ENCODE peak calls at places on chromosome 21, in eight cellular contexts. One of them, this sample, is unnamed.

GRCh38 chr21:25887646-25888321 is 153.0 kb downstream of the GABPA start:
- ATAC-seq in pancreas: peak; percentile 46
- ATAC-seq in T-cell: no peak
- ATAC-seq in left lobe of liver: peak; percentile 78
- ATAC-seq in activated CD8-positive, alpha-beta T cell treated with anti-CD3 and anti-CD28 coated beads for 36 hours: no peak
- ATAC-seq in heart left ventricle: no peak
- ATAC-seq in left colon: peak; percentile 87
- ATAC-seq in aorta: no peak
- ATAC-seq in this sample: no peak

GRCh38 chr21:44053567-44053966 is 41.5 kb downstream of the TRAPPC10 start:
- ATAC-seq in pancreas: no peak
- ATAC-seq in T-cell: no peak
- ATAC-seq in left lobe of liver: no peak
- ATAC-seq in activated CD8-positive, alpha-beta T cell treated with anti-CD3 and anti-CD28 coated beads for 36 hours: no peak
- ATAC-seq in heart left ventricle: no peak
- ATAC-seq in left colon: no peak
- ATAC-seq in aorta: no peak
- ATAC-seq in this sample: no peak

GRCh38 chr21:37074195-37074510 is 1.1 kb downstream of the TTC3 start:
- ATAC-seq in pancreas: no peak
- ATAC-seq in T-cell: no peak
- ATAC-seq in left lobe of liver: peak; percentile 28
- ATAC-seq in activated CD8-positive, alpha-beta T cell treated with anti-CD3 and anti-CD28 coated beads for 36 hours: no peak
- ATAC-seq in heart left ventricle: peak; percentile 2
- ATAC-seq in left colon: peak; percentile 6
- ATAC-seq in aorta: peak; percentile 2
- ATAC-seq in this sample: no peak

GRCh38 chr21:44931501-44932365 is 8.1 kb upstream of the SLX9 start:
- ATAC-seq in pancreas: no peak
- ATAC-seq in T-cell: no peak
- ATAC-seq in left lobe of liver: peak; percentile 73
- ATAC-seq in activated CD8-positive, alpha-beta T cell treated with anti-CD3 and anti-CD28 coated beads for 36 hours: no peak
- ATAC-seq in heart left ventricle: no peak
- ATAC-seq in left colon: peak; percentile 24
- ATAC-seq in aorta: no peak
- ATAC-seq in this sample: no peak

GRCh38 chr21:44881586-44881939 is 8.1 kb upstream of the PTTG1IP start:
- ATAC-seq in pancreas: no peak
- ATAC-seq in T-cell: peak; percentile 29
- ATAC-seq in left lobe of liver: no peak
- ATAC-seq in activated CD8-positive, alpha-beta T cell treated with anti-CD3 and anti-CD28 coated beads for 36 hours: peak; percentile 15
- ATAC-seq in heart left ventricle: peak; percentile 23
- ATAC-seq in left colon: peak; percentile 9
- ATAC-seq in aorta: peak; percentile 24
- ATAC-seq in this sample: peak; percentile 8

GRCh38 chr21:29055080-29055479 is 18.4 kb downstream of the CCT8 start:
- ATAC-seq in pancreas: no peak
- ATAC-seq in T-cell: no peak
- ATAC-seq in left lobe of liver: peak; percentile 12
- ATAC-seq in activated CD8-positive, alpha-beta T cell treated with anti-CD3 and anti-CD28 coated beads for 36 hours: no peak
- ATAC-seq in heart left ventricle: no peak
- ATAC-seq in left colon: no peak
- ATAC-seq in aorta: no peak
- ATAC-seq in this sample: no peak

GRCh38 chr21:33078907-33079582 is 9.1 kb downstream of the OLIG1 start:
- ATAC-seq in pancreas: peak; percentile 55
- ATAC-seq in T-cell: peak; percentile 55
- ATAC-seq in left lobe of liver: no peak
- ATAC-seq in activated CD8-positive, alpha-beta T cell treated with anti-CD3 and anti-CD28 coated beads for 36 hours: peak; percentile 96
- ATAC-seq in heart left ventricle: peak; percentile 27
- ATAC-seq in left colon: no peak
- ATAC-seq in aorta: no peak
- ATAC-seq in this sample: peak; percentile 82

GRCh38 chr21:17819878-17820232 is 699 bp upstream of the C21orf91 start:
- ATAC-seq in pancreas: peak; percentile 46
- ATAC-seq in T-cell: peak; percentile 55
- ATAC-seq in left lobe of liver: peak; percentile 60
- ATAC-seq in activated CD8-positive, alpha-beta T cell treated with anti-CD3 and anti-CD28 coated beads for 36 hours: peak; percentile 62
- ATAC-seq in heart left ventricle: peak; percentile 19
- ATAC-seq in left colon: peak; percentile 50
- ATAC-seq in aorta: peak; percentile 66
- ATAC-seq in this sample: peak; percentile 49

GRCh38 chr21:42202321-42202720 is 16.6 kb upstream of the ABCG1 start:
- ATAC-seq in pancreas: no peak
- ATAC-seq in T-cell: no peak
- ATAC-seq in left lobe of liver: no peak
- ATAC-seq in activated CD8-positive, alpha-beta T cell treated with anti-CD3 and anti-CD28 coated beads for 36 hours: no peak
- ATAC-seq in heart left ventricle: no peak
- ATAC-seq in left colon: no peak
- ATAC-seq in aorta: no peak
- ATAC-seq in this sample: no peak

GRCh38 chr21:41848533-41848932 is 30.6 kb downstream of the PRDM15 start:
- ATAC-seq in pancreas: no peak
- ATAC-seq in T-cell: no peak
- ATAC-seq in left lobe of liver: no peak
- ATAC-seq in activated CD8-positive, alpha-beta T cell treated with anti-CD3 and anti-CD28 coated beads for 36 hours: no peak
- ATAC-seq in heart left ventricle: no peak
- ATAC-seq in left colon: no peak
- ATAC-seq in aorta: no peak
- ATAC-seq in this sample: no peak

GRCh38 chr21:33360281-33360680 is 35.5 kb downstream of the IFNAR1 start:
- ATAC-seq in pancreas: no peak
- ATAC-seq in T-cell: no peak
- ATAC-seq in left lobe of liver: no peak
- ATAC-seq in activated CD8-positive, alpha-beta T cell treated with anti-CD3 and anti-CD28 coated beads for 36 hours: no peak
- ATAC-seq in heart left ventricle: peak; percentile 25
- ATAC-seq in left colon: no peak
- ATAC-seq in aorta: peak; percentile 70
- ATAC-seq in this sample: no peak

GRCh38 chr21:42659416-42660117 is 6.1 kb downstream of the PDE9A start:
- ATAC-seq in pancreas: no peak
- ATAC-seq in T-cell: no peak
- ATAC-seq in left lobe of liver: no peak
- ATAC-seq in activated CD8-positive, alpha-beta T cell treated with anti-CD3 and anti-CD28 coated beads for 36 hours: no peak
- ATAC-seq in heart left ventricle: no peak
- ATAC-seq in left colon: no peak
- ATAC-seq in aorta: no peak
- ATAC-seq in this sample: no peak

GRCh38 chr21:16262109-16262508 is 532.3 kb downstream of the USP25 start:
- ATAC-seq in pancreas: no peak
- ATAC-seq in T-cell: no peak
- ATAC-seq in left lobe of liver: no peak
- ATAC-seq in activated CD8-positive, alpha-beta T cell treated with anti-CD3 and anti-CD28 coated beads for 36 hours: no peak
- ATAC-seq in heart left ventricle: no peak
- ATAC-seq in left colon: no peak
- ATAC-seq in aorta: no peak
- ATAC-seq in this sample: no peak

GRCh38 chr21:31132574-31133242 is 94.4 kb upstream of the KRTAP19-8 start:
- ATAC-seq in pancreas: no peak
- ATAC-seq in T-cell: peak; percentile 95
- ATAC-seq in left lobe of liver: no peak
- ATAC-seq in activated CD8-positive, alpha-beta T cell treated with anti-CD3 and anti-CD28 coated beads for 36 hours: peak; percentile 77
- ATAC-seq in heart left ventricle: no peak
- ATAC-seq in left colon: no peak
- ATAC-seq in aorta: no peak
- ATAC-seq in this sample: peak; percentile 74

GRCh38 chr21:14453964-14454641 is 71.2 kb upstream of the HSPA13 start:
- ATAC-seq in pancreas: no peak
- ATAC-seq in T-cell: no peak
- ATAC-seq in left lobe of liver: no peak
- ATAC-seq in activated CD8-positive, alpha-beta T cell treated with anti-CD3 and anti-CD28 coated beads for 36 hours: peak; percentile 12
- ATAC-seq in heart left ventricle: no peak
- ATAC-seq in left colon: peak; percentile 59
- ATAC-seq in aorta: no peak
- ATAC-seq in this sample: no peak

GRCh38 chr21:45550552-45551210 is 8.4 kb upstream of the SLC19A1 start:
- ATAC-seq in pancreas: no peak
- ATAC-seq in T-cell: no peak
- ATAC-seq in left lobe of liver: no peak
- ATAC-seq in activated CD8-positive, alpha-beta T cell treated with anti-CD3 and anti-CD28 coated beads for 36 hours: peak; percentile 31
- ATAC-seq in heart left ventricle: peak; percentile 48
- ATAC-seq in left colon: no peak
- ATAC-seq in aorta: no peak
- ATAC-seq in this sample: peak; percentile 4

GRCh38 chr21:38993561-38993960 is 187.8 kb downstream of the ETS2 start:
- ATAC-seq in pancreas: no peak
- ATAC-seq in T-cell: no peak
- ATAC-seq in left lobe of liver: peak; percentile 40
- ATAC-seq in activated CD8-positive, alpha-beta T cell treated with anti-CD3 and anti-CD28 coated beads for 36 hours: no peak
- ATAC-seq in heart left ventricle: peak; percentile 53
- ATAC-seq in left colon: no peak
- ATAC-seq in aorta: peak; percentile 71
- ATAC-seq in this sample: no peak

GRCh38 chr21:39373634-39374033 is 24.7 kb upstream of the HMGN1 start:
- ATAC-seq in pancreas: no peak
- ATAC-seq in T-cell: peak; percentile 63
- ATAC-seq in left lobe of liver: peak; percentile 85
- ATAC-seq in activated CD8-positive, alpha-beta T cell treated with anti-CD3 and anti-CD28 coated beads for 36 hours: peak; percentile 39
- ATAC-seq in heart left ventricle: no peak
- ATAC-seq in left colon: peak; percentile 96
- ATAC-seq in aorta: no peak
- ATAC-seq in this sample: no peak

GRCh38 chr21:43279578-43279894 is 110.7 kb downstream of the CRYAA start:
- ATAC-seq in pancreas: no peak
- ATAC-seq in T-cell: no peak
- ATAC-seq in left lobe of liver: no peak
- ATAC-seq in activated CD8-positive, alpha-beta T cell treated with anti-CD3 and anti-CD28 coated beads for 36 hours: no peak
- ATAC-seq in heart left ventricle: no peak
- ATAC-seq in left colon: no peak
- ATAC-seq in aorta: no peak
- ATAC-seq in this sample: no peak

GRCh38 chr21:33402011-33402979 is 918 bp upstream of the IFNGR2 start:
- ATAC-seq in pancreas: peak; percentile 8
- ATAC-seq in T-cell: peak; percentile 48
- ATAC-seq in left lobe of liver: no peak
- ATAC-seq in activated CD8-positive, alpha-beta T cell treated with anti-CD3 and anti-CD28 coated beads for 36 hours: peak; percentile 10
- ATAC-seq in heart left ventricle: peak; percentile 72
- ATAC-seq in left colon: no peak
- ATAC-seq in aorta: peak; percentile 62
- ATAC-seq in this sample: no peak

GRCh38 chr21:37183749-37184148 is 83.4 kb downstream of the VPS26C start:
- ATAC-seq in pancreas: no peak
- ATAC-seq in T-cell: no peak
- ATAC-seq in left lobe of liver: no peak
- ATAC-seq in activated CD8-positive, alpha-beta T cell treated with anti-CD3 and anti-CD28 coated beads for 36 hours: peak; percentile 34
- ATAC-seq in heart left ventricle: no peak
- ATAC-seq in left colon: no peak
- ATAC-seq in aorta: no peak
- ATAC-seq in this sample: no peak

GRCh38 chr21:16605588-16605987 is 875.8 kb downstream of the USP25 start:
- ATAC-seq in pancreas: no peak
- ATAC-seq in T-cell: no peak
- ATAC-seq in left lobe of liver: peak; percentile 76
- ATAC-seq in activated CD8-positive, alpha-beta T cell treated with anti-CD3 and anti-CD28 coated beads for 36 hours: no peak
- ATAC-seq in heart left ventricle: peak; percentile 49
- ATAC-seq in left colon: no peak
- ATAC-seq in aorta: peak; percentile 56
- ATAC-seq in this sample: no peak

GRCh38 chr21:35190201-35190701 is 141.1 kb upstream of the RUNX1 start:
- ATAC-seq in pancreas: no peak
- ATAC-seq in T-cell: no peak
- ATAC-seq in left lobe of liver: no peak
- ATAC-seq in activated CD8-positive, alpha-beta T cell treated with anti-CD3 and anti-CD28 coated beads for 36 hours: peak; percentile 24
- ATAC-seq in heart left ventricle: peak; percentile 34
- ATAC-seq in left colon: no peak
- ATAC-seq in aorta: no peak
- ATAC-seq in this sample: no peak

GRCh38 chr21:35838350-35838749 is 222.0 kb downstream of the SETD4 start:
- ATAC-seq in pancreas: no peak
- ATAC-seq in T-cell: no peak
- ATAC-seq in left lobe of liver: no peak
- ATAC-seq in activated CD8-positive, alpha-beta T cell treated with anti-CD3 and anti-CD28 coated beads for 36 hours: no peak
- ATAC-seq in heart left ventricle: peak; percentile 40
- ATAC-seq in left colon: no peak
- ATAC-seq in aorta: peak; percentile 17
- ATAC-seq in this sample: no peak

GRCh38 chr21:32710987-32711386 is 16.8 kb downstream of the SYNJ1 start:
- ATAC-seq in pancreas: no peak
- ATAC-seq in T-cell: no peak
- ATAC-seq in left lobe of liver: no peak
- ATAC-seq in activated CD8-positive, alpha-beta T cell treated with anti-CD3 and anti-CD28 coated beads for 36 hours: no peak
- ATAC-seq in heart left ventricle: peak; percentile 39
- ATAC-seq in left colon: no peak
- ATAC-seq in aorta: no peak
- ATAC-seq in this sample: no peak

GRCh38 chr21:38538353-38538752 is 40.1 kb upstream of the ERG start:
- ATAC-seq in pancreas: no peak
- ATAC-seq in T-cell: no peak
- ATAC-seq in left lobe of liver: no peak
- ATAC-seq in activated CD8-positive, alpha-beta T cell treated with anti-CD3 and anti-CD28 coated beads for 36 hours: no peak
- ATAC-seq in heart left ventricle: no peak
- ATAC-seq in left colon: peak; percentile 85
- ATAC-seq in aorta: no peak
- ATAC-seq in this sample: no peak

GRCh38 chr21:42258150-42258884 is 39.4 kb downstream of the ABCG1 start:
- ATAC-seq in pancreas: peak; percentile 74
- ATAC-seq in T-cell: peak; percentile 93
- ATAC-seq in left lobe of liver: peak; percentile 91
- ATAC-seq in activated CD8-positive, alpha-beta T cell treated with anti-CD3 and anti-CD28 coated beads for 36 hours: peak; percentile 99
- ATAC-seq in heart left ventricle: peak; percentile 63
- ATAC-seq in left colon: peak; percentile 76
- ATAC-seq in aorta: peak; percentile 75
- ATAC-seq in this sample: peak; percentile 86

GRCh38 chr21:14480601-14481000 is 65.5 kb downstream of the SAMSN1 start:
- ATAC-seq in pancreas: no peak
- ATAC-seq in T-cell: no peak
- ATAC-seq in left lobe of liver: no peak
- ATAC-seq in activated CD8-positive, alpha-beta T cell treated with anti-CD3 and anti-CD28 coated beads for 36 hours: no peak
- ATAC-seq in heart left ventricle: no peak
- ATAC-seq in left colon: peak; percentile 81
- ATAC-seq in aorta: no peak
- ATAC-seq in this sample: no peak

GRCh38 chr21:26804895-26805609 is 40.2 kb downstream of the ADAMTS1 start:
- ATAC-seq in pancreas: no peak
- ATAC-seq in T-cell: no peak
- ATAC-seq in left lobe of liver: no peak
- ATAC-seq in activated CD8-positive, alpha-beta T cell treated with anti-CD3 and anti-CD28 coated beads for 36 hours: no peak
- ATAC-seq in heart left ventricle: no peak
- ATAC-seq in left colon: no peak
- ATAC-seq in aorta: no peak
- ATAC-seq in this sample: no peak

GRCh38 chr21:44926364-44927101 is 5.8 kb upstream of the ITGB2 start:
- ATAC-seq in pancreas: no peak
- ATAC-seq in T-cell: peak; percentile 39
- ATAC-seq in left lobe of liver: no peak
- ATAC-seq in activated CD8-positive, alpha-beta T cell treated with anti-CD3 and anti-CD28 coated beads for 36 hours: peak; percentile 34
- ATAC-seq in heart left ventricle: no peak
- ATAC-seq in left colon: no peak
- ATAC-seq in aorta: no peak
- ATAC-seq in this sample: peak; percentile 9

GRCh38 chr21:15222711-15223110 is 157.9 kb upstream of the NRIP1 start:
- ATAC-seq in pancreas: no peak
- ATAC-seq in T-cell: no peak
- ATAC-seq in left lobe of liver: no peak
- ATAC-seq in activated CD8-positive, alpha-beta T cell treated with anti-CD3 and anti-CD28 coated beads for 36 hours: no peak
- ATAC-seq in heart left ventricle: no peak
- ATAC-seq in left colon: no peak
- ATAC-seq in aorta: no peak
- ATAC-seq in this sample: peak; percentile 33